ENCODE peak calls at places on chromosomes 16 and 17, in four cellular contexts. K is activated CD8-positive, alpha-beta memory T cell treated with anti-CD3 and anti-CD28 coated beads for 1 hour; E is HS-5; Q is AG09309. T is an unnamed sample.

GRCh38 chr16:84228321-84228838 is 11.4 kb downstream of the KCNG4 start:
- DNase-seq in E (peak), K (no peak), Q (peak), T (peak)

GRCh38 chr17:19016297-19016696 is 11.7 kb upstream of the FAM83G start:
- DNase-seq in Q (no peak), K (no peak), E (no peak), T (no peak)

GRCh38 chr16:11909653-11910551 is 5.9 kb downstream of the GSPT1 start:
- DNase-seq in E (no peak), K (no peak), Q (no peak), T (no peak)

GRCh38 chr17:68292689-68293040 is 1.4 kb downstream of the ARSG start:
- DNase-seq in E (no peak), Q (no peak), K (no peak), T (no peak)

GRCh38 chr17:8192070-8192815 is 2.3 kb upstream of the BORCS6 start:
- DNase-seq in K (no peak), Q (no peak), E (peak), T (peak)

GRCh38 chr17:77451271-77451893 is 310.6 kb downstream of the SEC14L1 start:
- DNase-seq in Q (no peak), K (no peak), E (no peak), T (peak)

GRCh38 chr16:84810518-84811273 is 9.1 kb upstream of the CRISPLD2 start:
- DNase-seq in Q (peak), K (no peak), E (no peak), T (no peak)

GRCh38 chr17:4514206-4514605 is 15.5 kb downstream of the SPNS2 start:
- DNase-seq in K (no peak), Q (no peak), E (no peak), T (no peak)

GRCh38 chr17:40086150-40087044 is 14.0 kb downstream of the NR1D1 start:
- DNase-seq in Q (no peak), K (no peak), E (no peak), T (no peak)

GRCh38 chr17:47693667-47694017 is 319 bp upstream of the TBKBP1 start:
- DNase-seq in Q (no peak), K (no peak), E (no peak), T (no peak)

GRCh38 chr16:79776243-79776884 is 175.8 kb upstream of the MAF start:
- DNase-seq in E (no peak), K (no peak), Q (no peak), T (peak)

GRCh38 chr16:3059041-3059722 is 6.3 kb upstream of the IL32 start:
- DNase-seq in K (peak), E (peak), Q (peak), T (peak)

GRCh38 chr16:55737318-55737717 is 81.5 kb downstream of the SLC6A2 start:
- DNase-seq in Q (no peak), K (no peak), E (no peak), T (no peak)

T was measured in Ammon's horn.